ENCODE peak calls at places on chromosomes 13 and 19, in four cellular contexts. G is cardiac fibroblast, S is cardiac muscle cell, Z is bronchial epithelial cell. D is an unnamed sample.

GRCh38 chr13:107730835-107731234 is 484.5 kb downstream of the LIG4 start:
- DNase-seq in G (no peak), S (peak; percentile 25), Z (no peak), D (no peak)

GRCh38 chr13:104571161-104571889 is 1505.1 kb upstream of the SLC10A2 start:
- DNase-seq in G (peak; percentile 94), S (peak; percentile 90), Z (peak; percentile 89), D (peak; percentile 75)

GRCh38 chr19:289651-290538 is 1.3 kb downstream of the PLPP2 start:
- DNase-seq in G (peak; percentile 58), S (peak; percentile 31), Z (peak; percentile 92), D (no peak)

GRCh38 chr13:51590966-51591627 is 6.8 kb downstream of the WDFY2 start:
- DNase-seq in G (peak; percentile 93), S (peak; percentile 96), Z (peak; percentile 70), D (no peak)

GRCh38 chr19:3119782-3120380 is 16.0 kb upstream of the GNA15 start:
- DNase-seq in G (no peak), S (no peak), Z (no peak), D (no peak)

GRCh38 chr19:56142087-56142787 is 1.1 kb downstream of the ZNF444 start:
- DNase-seq in G (no peak), S (no peak), Z (no peak), D (no peak)

GRCh38 chr19:4064073-4064550 is 2.6 kb downstream of the ZBTB7A start:
- DNase-seq in G (peak; percentile 35), S (peak; percentile 44), Z (no peak), D (no peak)

GRCh38 chr13:79070343-79070974 is 335.6 kb downstream of the RBM26 start:
- DNase-seq in G (no peak), S (no peak), Z (no peak), D (no peak)

GRCh38 chr19:48780684-48781391 is 25.5 kb downstream of the FGF21 start:
- DNase-seq in G (peak; percentile 73), S (peak; percentile 65), Z (peak; percentile 32), D (no peak)

GRCh38 chr19:17590780-17591688 is 35.6 kb downstream of the COLGALT1 start:
- DNase-seq in G (no peak), S (no peak), Z (no peak), D (no peak)

GRCh38 chr13:93364166-93364565 is 137.6 kb downstream of the GPC6 start:
- DNase-seq in G (peak; percentile 14), S (peak; percentile 48), Z (peak; percentile 17), D (no peak)

GRCh38 chr13:68696907-68697306 is 1410.7 kb upstream of the ATXN8OS start:
- DNase-seq in G (no peak), S (no peak), Z (no peak), D (no peak)

GRCh38 chr13:51113969-51114368 is 2.9 kb upstream of the C13orf42 start:
- DNase-seq in G (no peak), S (no peak), Z (peak; percentile 55), D (no peak)

GRCh38 chr13:75303295-75303694 is 178.7 kb downstream of the TBC1D4 start:
- DNase-seq in G (no peak), S (no peak), Z (no peak), D (no peak)

GRCh38 chr13:113474179-113474578 is 16.3 kb downstream of the DCUN1D2 start:
- DNase-seq in G (peak; percentile 92), S (peak; percentile 95), Z (no peak), D (no peak)

GRCh38 chr13:49869514-49869913 is 66.6 kb downstream of the SPRYD7 start:
- DNase-seq in G (peak; percentile 51), S (peak; percentile 52), Z (peak; percentile 7), D (peak; percentile 18)

GRCh38 chr13:21445759-21446158 is 13.3 kb downstream of the ZDHHC20 start:
- DNase-seq in G (no peak), S (no peak), Z (no peak), D (peak; percentile 19)

GRCh38 chr19:57786906-57787305 is 17.4 kb downstream of the ZNF586 start:
- DNase-seq in G (no peak), S (no peak), Z (no peak), D (no peak)

GRCh38 chr13:105928901-105929300 is 606.6 kb downstream of the EFNB2 start:
- DNase-seq in G (no peak), S (no peak), Z (no peak), D (no peak)

GRCh38 chr13:27921421-27921960 is 1.7 kb downstream of the PDX1 start:
- DNase-seq in G (no peak), S (no peak), Z (no peak), D (no peak)

GRCh38 chr19:7833225-7834156 is 3.5 kb downstream of the EVI5L start:
- DNase-seq in G (peak; percentile 88), S (peak; percentile 79), Z (peak; percentile 88), D (no peak)

GRCh38 chr13:73325351-73326214 is 266.8 kb downstream of the KLF5 start:
- DNase-seq in G (peak; percentile 9), S (no peak), Z (peak; percentile 91), D (no peak)

GRCh38 chr13:109816979-109817275 is 30.5 kb upstream of the IRS2 start:
- DNase-seq in G (no peak), S (peak; percentile 42), Z (no peak), D (no peak)

GRCh38 chr19:17340302-17340870 is 3.0 kb downstream of the GTPBP3 start:
- DNase-seq in G (no peak), S (no peak), Z (no peak), D (no peak)

GRCh38 chr19:1307755-1308303 is 22.2 kb downstream of the EFNA2 start:
- DNase-seq in G (no peak), S (no peak), Z (no peak), D (no peak)

GRCh38 chr19:1310853-1311180 is 25.1 kb downstream of the EFNA2 start:
- DNase-seq in G (no peak), S (no peak), Z (no peak), D (no peak)

GRCh38 chr19:1309977-1310852 is 24.5 kb downstream of the EFNA2 start:
- DNase-seq in G (no peak), S (no peak), Z (no peak), D (no peak)

GRCh38 chr19:1307320-1307719 is 21.6 kb downstream of the EFNA2 start:
- DNase-seq in G (no peak), S (no peak), Z (no peak), D (no peak)

GRCh38 chr19:1308718-1309117 is 23.0 kb downstream of the EFNA2 start:
- DNase-seq in G (no peak), S (no peak), Z (no peak), D (no peak)
- TF ChIP-seq CTCF in G (no peak), S (no peak), Z (no peak), D (no peak)

DNA sequence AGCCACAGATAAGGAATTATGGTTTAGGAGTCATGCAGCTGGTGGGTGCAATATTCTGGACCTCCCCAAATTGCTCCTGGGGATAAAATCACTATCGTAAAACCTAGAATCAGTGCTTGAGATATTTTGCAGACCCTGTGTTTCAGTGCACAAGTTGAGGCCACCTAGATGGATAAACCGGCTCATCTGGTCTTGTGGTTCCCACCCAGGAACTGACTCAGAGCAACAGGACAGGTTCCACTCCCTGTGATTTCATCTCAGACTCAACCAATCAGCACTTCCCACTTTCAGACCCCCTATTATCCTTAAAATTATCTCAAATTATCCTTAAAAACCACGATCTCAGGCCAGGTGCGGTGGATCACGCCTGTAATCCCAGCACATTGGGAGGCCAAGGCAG is 21.0 kb downstream of the FBXL12 start:
- DNase-seq in G (peak; percentile 18), S (no peak), Z (peak; percentile 73), D (no peak)
- TF ChIP-seq CTCF in G (no peak), S (no peak), Z (no peak), D (no peak)

GRCh38 chr19:13190781-13191540 is 40.8 kb downstream of the IER2 start:
- DNase-seq in G (no peak), S (no peak), Z (no peak), D (no peak)

GRCh38 chr19:13198634-13199033 is 48.4 kb downstream of the IER2 start:
- DNase-seq in G (no peak), S (no peak), Z (no peak), D (no peak)

GRCh38 chr19:13195678-13196077 is 45.5 kb downstream of the IER2 start:
- DNase-seq in G (no peak), S (no peak), Z (no peak), D (peak; percentile 72)
- TF ChIP-seq CTCF in G (no peak), S (no peak), Z (peak; percentile 25), D (peak; percentile 61)

DNA sequence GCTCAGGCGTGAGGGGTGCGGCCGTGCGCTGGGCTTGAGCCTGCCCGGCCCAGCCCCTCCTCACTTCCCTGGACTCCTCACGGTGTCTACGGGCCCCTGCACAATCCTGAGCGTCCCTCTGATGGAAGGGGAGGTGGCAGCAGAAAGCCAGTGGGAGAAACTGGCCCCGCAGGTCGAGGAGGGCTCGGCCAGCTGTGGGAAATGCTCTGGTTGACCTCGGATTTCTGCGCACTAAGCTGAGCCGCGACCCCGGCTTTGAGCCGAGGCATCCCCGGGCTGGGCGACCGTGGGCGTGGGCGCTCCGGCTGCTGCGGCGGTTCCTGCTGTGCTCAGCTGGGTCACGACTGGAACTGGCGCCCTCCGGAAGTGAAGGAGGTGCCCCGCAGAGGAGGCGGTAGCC is 70.1 kb downstream of the ZNF208 start:
- DNase-seq in G (no peak), S (no peak), Z (no peak), D (no peak)
- TF ChIP-seq CTCF in G (no peak), S (no peak), Z (no peak), D (no peak)

DNA sequence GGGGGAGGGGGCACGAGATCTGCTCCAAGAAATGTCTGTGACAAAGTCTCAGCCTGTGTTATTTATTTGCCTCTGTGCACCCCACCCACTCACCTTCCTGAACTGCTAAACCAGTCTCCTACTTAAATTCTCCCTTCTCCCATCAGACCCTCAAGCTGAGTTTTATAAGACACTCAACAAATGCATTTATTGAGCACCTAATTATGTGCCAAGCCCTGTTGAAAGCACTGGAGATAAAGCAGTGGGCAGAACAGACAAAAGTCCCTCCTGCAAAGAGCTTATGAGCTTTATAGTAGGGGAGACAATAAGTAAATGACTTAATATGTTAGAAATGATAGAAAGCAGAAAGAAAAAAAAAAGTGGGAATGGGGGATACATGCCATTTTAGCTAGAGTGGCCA is 3.4 kb upstream of the FAM98C start:
- DNase-seq in G (no peak), S (no peak), Z (no peak), D (no peak)
- TF ChIP-seq CTCF in G (no peak), S (no peak), Z (no peak), D (no peak)

GRCh38 chr19:28239270-28239669 is 973.7 kb downstream of the UQCRFS1 start:
- DNase-seq in G (peak; percentile 4), S (peak; percentile 17), Z (no peak), D (peak; percentile 62)
- TF ChIP-seq CTCF in G (peak; percentile 16), S (peak; percentile 34), Z (no peak), D (peak; percentile 38)

DNA sequence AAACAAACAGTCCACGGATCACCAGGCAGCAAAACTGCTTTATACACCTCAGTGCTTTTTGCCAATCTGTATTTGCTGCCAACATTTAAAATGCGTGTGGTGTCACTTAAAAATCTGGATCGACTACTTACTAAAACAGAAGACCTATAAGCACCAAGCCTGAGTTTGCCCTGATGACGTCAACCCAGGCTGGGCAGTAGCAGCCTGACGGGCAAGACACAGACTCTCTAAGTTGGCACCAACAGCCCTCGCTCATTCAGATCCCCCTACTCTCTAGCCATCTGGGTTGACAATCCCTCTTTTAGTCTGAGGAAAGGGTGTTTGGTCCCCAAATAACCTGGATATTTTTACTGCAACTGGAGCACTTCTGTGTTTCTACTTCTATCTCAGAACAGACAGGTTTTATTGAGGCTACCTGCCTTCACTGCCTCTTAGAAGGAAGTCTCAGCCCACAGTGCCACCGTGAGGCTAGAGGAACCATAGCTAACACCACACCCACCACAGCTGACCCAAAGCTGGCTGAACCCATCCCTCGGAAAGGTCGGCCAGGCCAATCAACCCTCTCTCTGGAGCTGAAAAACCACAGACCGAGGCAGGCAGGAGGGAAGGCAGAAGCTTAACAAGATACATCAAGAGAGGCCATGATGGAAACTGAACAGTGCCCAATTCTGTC is 6.9 kb downstream of the SUGP2 start:
- DNase-seq in G (no peak), S (no peak), Z (peak; percentile 42), D (no peak)
- TF ChIP-seq CTCF in G (no peak), S (no peak), Z (peak; percentile 59), D (no peak)